ENCODE peak calls at places on chromosome 15, in seven cellular contexts. P is stomach, T is WTC11, B is COR-L47, G is erythroblast, N is fibroblast of mammary gland, K is NCI-H1930. J is an unnamed sample.

GRCh38 chr15:100193277-100193860 is 148.4 kb downstream of the ADAMTS17 start:
- DNase-seq in P (no peak), T (no peak), B (no peak), G (no peak), N (no peak), K (no peak), J (no peak)

GRCh38 chr15:28955686-28956421 is 70.1 kb downstream of the APBA2 start:
- DNase-seq in P (no peak), T (no peak), B (no peak), G (no peak), N (peak; percentile 17), K (no peak), J (no peak)

GRCh38 chr15:39934415-39935044 is 615 bp downstream of the EIF2AK4 start:
- DNase-seq in P (no peak), T (no peak), B (no peak), G (peak; percentile 37), N (peak; percentile 29), K (no peak), J (no peak)

GRCh38 chr15:88342666-88343065 is 86.1 kb upstream of the NTRK3 start:
- DNase-seq in P (no peak), T (no peak), B (no peak), G (no peak), N (no peak), K (no peak), J (no peak)

GRCh38 chr15:26974120-26974780 is 3.3 kb downstream of the GABRG3 start:
- DNase-seq in P (no peak), T (peak; percentile 40), B (peak; percentile 3), G (peak; percentile 2), N (peak; percentile 3), K (no peak), J (no peak)

GRCh38 chr15:79640206-79640605 is 208.1 kb downstream of the MINAR1 start:
- DNase-seq in P (peak; percentile 83), T (no peak), B (no peak), G (no peak), N (peak; percentile 83), K (no peak), J (no peak)

GRCh38 chr15:89829161-89829560 is 14.5 kb upstream of the ANPEP start:
- DNase-seq in P (no peak), T (no peak), B (no peak), G (no peak), N (no peak), K (no peak), J (no peak)

GRCh38 chr15:25406846-25407245 is 32.0 kb downstream of the UBE3A start:
- DNase-seq in P (no peak), T (no peak), B (no peak), G (no peak), N (no peak), K (no peak), J (no peak)

GRCh38 chr15:86663304-86663703 is 583.6 kb downstream of the AGBL1 start:
- DNase-seq in P (no peak), T (no peak), B (no peak), G (no peak), N (no peak), K (no peak), J (no peak)

GRCh38 chr15:98737122-98737521 is 88.8 kb downstream of the IGF1R start:
- DNase-seq in P (no peak), T (no peak), B (no peak), G (peak; percentile 31), N (no peak), K (no peak), J (no peak)

GRCh38 chr15:98815207-98815606 is 166.9 kb downstream of the IGF1R start:
- DNase-seq in P (no peak), T (no peak), B (no peak), G (no peak), N (no peak), K (no peak), J (no peak)

GRCh38 chr15:56886450-56886856 is 32.0 kb upstream of the TCF12 start:
- DNase-seq in P (no peak), T (no peak), B (no peak), G (peak; percentile 49), N (no peak), K (no peak), J (peak; percentile 20)

J was measured in body of pancreas.